ENCODE peak calls at places on chromosome 19, in four cellular contexts. S, H, P and N are unnamed samples.
A peak's percentile ranks its signal among the peaks of the same experiment; 100 is the strongest.

GRCh38 chr19:13902993-13903555 is 2.8 kb downstream of the BRME1 start:
- DNase-seq in S (no peak), H (no peak), P (peak; percentile 18), N (no peak)

GRCh38 chr19:31491246-31491645 is 142.0 kb upstream of the TSHZ3 start:
- DNase-seq in H (no peak), S (no peak), P (no peak), N (no peak)

GRCh38 chr19:19566306-19566705 is 28.2 kb downstream of the CILP2 start:
- DNase-seq in P (peak; percentile 28), S (no peak), H (no peak), N (no peak)

GRCh38 chr19:944171-944567 is 18.3 kb downstream of the ARID3A start:
- DNase-seq in S (no peak), P (no peak), H (no peak), N (no peak)

GRCh38 chr19:43519436-43520088 is 7.4 kb downstream of the ETHE1 start:
- DNase-seq in P (peak; percentile 83), H (peak; percentile 66), S (peak; percentile 84), N (peak; percentile 81)

GRCh38 chr19:42200116-42200740 is 17.2 kb downstream of the DEDD2 start:
- DNase-seq in P (no peak), S (no peak), H (no peak), N (no peak)

GRCh38 chr19:4831351-4832340 is at the start of gene TICAM1:
- DNase-seq in H (no peak), P (peak; percentile 88), S (no peak), N (no peak)

GRCh38 chr19:33325920-33326319 is 23.6 kb upstream of the CEBPA start:
- DNase-seq in P (no peak), H (no peak), S (no peak), N (no peak)

GRCh38 chr19:2274937-2275535 is 6.9 kb downstream of the PEAK3 start:
- DNase-seq in S (no peak), P (peak; percentile 79), H (no peak), N (peak; percentile 82)

GRCh38 chr19:33268162-33268991 is 34.0 kb downstream of the CEBPA start:
- DNase-seq in H (no peak), P (no peak), S (no peak), N (no peak)

GRCh38 chr19:47518139-47518538 is 3.3 kb upstream of the NAPA start:
- DNase-seq in P (no peak), H (no peak), S (no peak), N (no peak)

GRCh38 chr19:4191044-4191443 is 8.6 kb downstream of the ANKRD24 start:
- DNase-seq in P (no peak), S (no peak), H (no peak), N (no peak)

GRCh38 chr19:2631213-2631821 is 71.2 kb downstream of the GNG7 start:
- DNase-seq in S (no peak), H (no peak), P (no peak), N (no peak)

GRCh38 chr19:11483176-11484111 is 2.6 kb upstream of the ELAVL3 start:
- DNase-seq in H (no peak), S (no peak), P (no peak), N (peak; percentile 77)

GRCh38 chr19:3516675-3517207 is 10.6 kb downstream of the FZR1 start:
- DNase-seq in S (no peak), H (no peak), P (no peak), N (no peak)

GRCh38 chr19:13985771-13986347 is 20.3 kb downstream of the RFX1 start:
- DNase-seq in P (no peak), H (no peak), S (no peak), N (peak; percentile 63)

GRCh38 chr19:46976845-46977320 is 42.8 kb upstream of the NPAS1 start:
- DNase-seq in H (no peak), P (peak; percentile 91), S (peak; percentile 30), N (peak; percentile 70)

GRCh38 chr19:53485046-53486004 is 17.8 kb downstream of the ZNF813 start:
- DNase-seq in P (no peak), S (no peak), H (no peak), N (no peak)

GRCh38 chr19:16066611-16067104 is 9.6 kb upstream of the TPM4 start:
- DNase-seq in S (no peak), H (no peak), P (no peak), N (peak; percentile 56)

GRCh38 chr19:2983351-2984195 is 6.2 kb downstream of the TLE6 start:
- DNase-seq in H (peak; percentile 83), P (peak; percentile 60), S (no peak), N (peak; percentile 92)

DNA sequence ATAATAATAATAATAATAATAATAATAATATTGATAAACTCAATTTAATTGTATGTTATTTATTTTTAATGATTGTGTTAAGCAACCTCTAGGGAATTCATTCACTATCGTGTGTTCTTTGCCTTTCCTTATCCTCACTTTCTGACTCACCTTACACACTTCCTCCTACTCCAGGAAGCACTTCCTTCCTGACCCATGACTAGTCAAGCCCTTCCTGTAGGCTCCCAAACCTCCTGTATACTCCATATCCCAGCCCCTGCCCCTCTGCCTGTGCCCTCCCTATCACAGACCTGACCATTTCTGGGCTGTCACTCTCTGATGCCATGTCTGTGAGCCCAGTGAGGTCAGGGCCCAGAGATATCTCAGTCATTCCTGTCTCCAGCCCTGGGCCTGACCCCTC is 7.6 kb downstream of the LGALS4 start:
- DNase-seq in H (no peak), S (no peak), P (no peak), N (no peak)
- H3K18ac ChIP-seq in H (no peak overlapping the region), S (peak overlapping the region; percentile 57), P (peak overlapping the region; percentile 18), N (no peak overlapping the region)

GRCh38 chr19:35267818-35268545 is 780 bp upstream of the USF2 start:
- DNase-seq in S (peak; percentile 56), H (no peak), P (peak; percentile 63), N (peak; percentile 61)
- H2BK12ac ChIP-seq in S (no peak overlapping the region), H (no peak overlapping the region), P (peak overlapping the region; percentile 24), N (no peak overlapping the region)

DNA sequence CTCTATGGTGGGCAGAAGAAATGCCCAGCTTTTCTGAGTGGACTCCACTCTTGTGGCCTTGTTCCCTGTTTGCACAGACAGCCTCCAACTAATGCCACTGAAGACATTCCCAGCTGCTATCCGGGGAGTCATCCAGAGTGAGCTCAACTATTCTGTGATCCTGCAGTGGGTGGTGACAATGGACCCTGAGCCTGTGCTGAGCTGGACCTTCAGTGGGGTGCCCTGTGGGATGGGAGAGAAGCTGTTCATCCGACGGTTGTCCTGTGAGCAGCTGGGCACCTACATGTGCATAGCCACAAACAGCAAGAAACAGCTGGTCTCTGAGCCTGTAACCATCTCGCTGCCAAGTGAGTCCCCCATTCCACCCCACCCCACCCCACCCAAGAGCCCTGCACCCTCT is 10.3 kb downstream of the IGSF23 start:
- DNase-seq in P (no peak), H (no peak), S (no peak), N (no peak)
- H2BK15ac ChIP-seq in P (no peak overlapping the region), H (no peak overlapping the region), S (no peak overlapping the region), N (no peak overlapping the region)

GRCh38 chr19:12703056-12703455 is 6.6 kb upstream of the FBXW9 start:
- DNase-seq in S (peak; percentile 85), P (peak; percentile 55), H (peak; percentile 82), N (peak; percentile 95)
- H3K18ac ChIP-seq in S (no peak overlapping the region), P (no peak overlapping the region), H (no peak overlapping the region), N (no peak overlapping the region)

GRCh38 chr19:51777570-51778460 is 16.8 kb downstream of the FPR2 start:
- DNase-seq in P (peak; percentile 75), S (peak; percentile 70), H (peak; percentile 51), N (peak; percentile 72)
- H2BK12ac ChIP-seq in P (no peak overlapping the region), S (no peak overlapping the region), H (no peak overlapping the region), N (no peak overlapping the region)

DNA sequence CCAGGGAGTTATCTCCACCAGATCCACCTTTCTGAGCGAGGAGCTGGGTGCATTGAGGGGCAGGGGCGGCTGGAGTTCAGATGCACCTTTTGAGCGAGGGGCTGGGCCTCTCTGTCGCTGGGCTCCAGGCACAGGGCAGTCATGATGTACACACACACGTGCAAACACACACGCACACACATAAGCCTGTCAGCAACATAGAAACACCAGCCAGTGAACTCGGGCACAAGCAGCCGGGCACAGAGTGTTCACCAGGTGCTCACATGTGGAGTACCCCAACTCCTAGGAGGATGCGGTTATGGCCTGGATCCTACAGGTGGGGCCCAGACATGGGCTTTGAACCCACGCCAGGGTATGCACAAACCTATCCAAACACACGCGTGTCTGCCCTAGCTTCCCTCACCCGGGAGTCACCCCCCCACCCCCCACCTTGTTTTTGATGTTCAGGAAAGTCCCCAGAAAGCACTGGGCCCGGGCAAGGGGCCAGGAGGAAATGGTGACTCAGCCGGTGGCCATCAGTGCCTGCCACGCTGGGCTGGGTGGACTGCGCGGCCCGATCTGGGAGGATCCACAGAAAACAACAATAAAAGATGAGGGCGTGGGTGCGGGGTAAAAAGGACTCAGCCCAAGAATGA is 13.3 kb downstream of the ARRDC2 start:
- DNase-seq in S (no peak), P (peak; percentile 93), H (no peak), N (no peak)
- H2BK15ac ChIP-seq in S (peak overlapping the region; percentile 28), P (peak overlapping the region; percentile 33), H (peak overlapping the region; percentile 81), N (no peak overlapping the region)

GRCh38 chr19:6737873-6738725 is 719 bp upstream of the GPR108 start:
- DNase-seq in P (peak; percentile 86), H (no peak), S (peak; percentile 59), N (peak; percentile 86)
- H3K18ac ChIP-seq in P (peak overlapping the region; percentile 89), H (peak overlapping the region; percentile 36), S (peak overlapping the region; percentile 25), N (peak overlapping the region; percentile 92)

GRCh38 chr19:51158474-51159129 is 16.5 kb downstream of the SIGLEC7 start:
- DNase-seq in S (peak; percentile 31), P (peak; percentile 21), H (peak; percentile 56), N (peak; percentile 80)
- H2BK12ac ChIP-seq in S (no peak overlapping the region), P (no peak overlapping the region), H (no peak overlapping the region), N (no peak overlapping the region)